ENCODE peak calls at places on chromosomes 6 and 20, in five cellular contexts. E is K562, F is H1, K is HCT116, U is HepG2. J is an unnamed sample.
A peak's percentile ranks its signal among the peaks of the same experiment; 100 is the strongest.

GRCh38 chr6:123489589-123489988 is 147.2 kb downstream of the TRDN start:
- DNase-seq in U (no peak), K (no peak), F (no peak), E (no peak), J (no peak)

GRCh38 chr6:125257351-125257750 is 44.4 kb downstream of the HDDC2 start:
- DNase-seq in F (no peak), E (no peak), K (no peak), U (no peak), J (no peak)

GRCh38 chr6:92354270-92354831 is 1065.0 kb downstream of the EPHA7 start:
- DNase-seq in K (no peak), E (no peak), U (no peak), F (no peak), J (no peak)

GRCh38 chr20:40813213-40813510 is 124.1 kb upstream of the MAFB start:
- DNase-seq in F (no peak), K (no peak), E (no peak), U (no peak), J (no peak)

GRCh38 chr6:42292002-42292735 is 74.5 kb upstream of the MRPS10 start:
- DNase-seq in F (no peak), K (peak; percentile 55), U (no peak), E (no peak), J (no peak)

GRCh38 chr20:10674684-10675455 is 1.1 kb upstream of the JAG1 start:
- DNase-seq in K (peak; percentile 48), U (peak; percentile 84), F (no peak), E (peak; percentile 42), J (no peak)

GRCh38 chr20:63225082-63225454 is 9.1 kb upstream of the YTHDF1 start:
- DNase-seq in E (no peak), U (no peak), F (no peak), K (no peak), J (no peak)

GRCh38 chr6:8061736-8062135 is 2.5 kb downstream of the BLOC1S5 start:
- DNase-seq in E (no peak), K (no peak), U (no peak), F (no peak), J (no peak)

GRCh38 chr6:45272626-45273025 is 55.5 kb upstream of the RUNX2 start:
- DNase-seq in U (no peak), K (no peak), F (no peak), E (no peak), J (no peak)

GRCh38 chr6:37570801-37571200 is 71.1 kb upstream of the CCDC167 start:
- DNase-seq in E (no peak), F (no peak), K (no peak), U (no peak), J (no peak)

GRCh38 chr6:90440586-90441338 is 144.1 kb upstream of the BACH2 start:
- DNase-seq in K (no peak), E (no peak), U (no peak), F (no peak), J (no peak)

GRCh38 chr6:79630883-79631799 is at the start of gene SH3BGRL2:
- DNase-seq in K (peak; percentile 46), U (peak; percentile 89), E (peak; percentile 88), F (peak; percentile 33), J (no peak)

GRCh38 chr6:143542915-143543314 is 31.4 kb upstream of the FUCA2 start:
- DNase-seq in K (no peak), U (no peak), F (no peak), E (no peak), J (no peak)

GRCh38 chr6:31834704-31835375 is 7.3 kb downstream of the HSPA1B start:
- DNase-seq in K (peak; percentile 51), U (peak; percentile 77), F (no peak), E (peak; percentile 96), J (no peak)

DNA sequence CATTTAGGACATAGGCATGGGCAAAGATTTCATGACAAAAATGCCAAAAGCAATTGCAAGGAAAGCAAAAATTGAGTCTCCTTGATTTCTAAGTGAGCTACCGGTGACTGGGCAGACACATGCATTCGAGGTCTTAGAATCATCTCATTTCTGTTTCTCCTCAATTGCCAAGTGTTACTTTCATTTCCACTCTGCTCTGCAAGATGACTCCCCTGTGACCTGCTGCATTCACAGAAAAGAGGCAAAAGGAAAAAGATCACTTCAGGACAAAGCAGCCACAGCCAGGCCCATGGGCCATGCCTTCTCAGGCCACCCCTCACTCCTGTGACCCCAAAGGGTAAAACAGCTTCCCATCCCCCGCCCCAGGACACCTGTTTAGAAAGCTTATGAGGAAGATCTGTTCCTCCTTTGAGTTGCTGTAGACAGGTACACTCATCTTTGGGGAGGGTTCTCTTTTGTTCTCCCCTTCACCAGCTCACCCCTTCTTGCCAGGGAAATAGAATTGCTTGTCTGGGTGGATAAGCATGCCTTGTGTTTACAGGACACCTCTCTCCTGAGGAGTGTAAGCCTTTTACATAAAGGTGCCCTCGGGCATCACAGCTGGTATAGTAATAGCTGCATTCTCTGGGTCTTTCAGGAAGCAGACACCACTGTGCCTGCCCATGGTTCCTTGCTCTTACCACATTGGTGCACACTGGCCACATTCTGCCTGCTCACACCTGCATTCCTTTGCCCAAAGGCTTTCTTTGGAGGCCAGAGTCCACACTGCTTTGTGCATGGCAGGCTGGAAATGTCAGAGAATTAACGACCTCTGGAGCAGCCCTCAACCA is 105.0 kb downstream of the SLC24A3 start:
- DNase-seq in F (no peak), U (no peak), K (no peak), E (no peak), J (no peak)
- H3K4me3 ChIP-seq in F (no peak overlapping the region), U (no peak overlapping the region), K (no peak overlapping the region), E (no peak overlapping the region), J (no peak overlapping the region)

GRCh38 chr20:11891827-11892521 is 25.7 kb upstream of the BTBD3 start:
- DNase-seq in K (peak; percentile 66), F (no peak), E (peak; percentile 79), U (peak; percentile 89), J (peak; percentile 17)
- TF ChIP-seq SRF in K (no peak), F (no peak), E (no peak), U (no peak), J (no peak)

DNA sequence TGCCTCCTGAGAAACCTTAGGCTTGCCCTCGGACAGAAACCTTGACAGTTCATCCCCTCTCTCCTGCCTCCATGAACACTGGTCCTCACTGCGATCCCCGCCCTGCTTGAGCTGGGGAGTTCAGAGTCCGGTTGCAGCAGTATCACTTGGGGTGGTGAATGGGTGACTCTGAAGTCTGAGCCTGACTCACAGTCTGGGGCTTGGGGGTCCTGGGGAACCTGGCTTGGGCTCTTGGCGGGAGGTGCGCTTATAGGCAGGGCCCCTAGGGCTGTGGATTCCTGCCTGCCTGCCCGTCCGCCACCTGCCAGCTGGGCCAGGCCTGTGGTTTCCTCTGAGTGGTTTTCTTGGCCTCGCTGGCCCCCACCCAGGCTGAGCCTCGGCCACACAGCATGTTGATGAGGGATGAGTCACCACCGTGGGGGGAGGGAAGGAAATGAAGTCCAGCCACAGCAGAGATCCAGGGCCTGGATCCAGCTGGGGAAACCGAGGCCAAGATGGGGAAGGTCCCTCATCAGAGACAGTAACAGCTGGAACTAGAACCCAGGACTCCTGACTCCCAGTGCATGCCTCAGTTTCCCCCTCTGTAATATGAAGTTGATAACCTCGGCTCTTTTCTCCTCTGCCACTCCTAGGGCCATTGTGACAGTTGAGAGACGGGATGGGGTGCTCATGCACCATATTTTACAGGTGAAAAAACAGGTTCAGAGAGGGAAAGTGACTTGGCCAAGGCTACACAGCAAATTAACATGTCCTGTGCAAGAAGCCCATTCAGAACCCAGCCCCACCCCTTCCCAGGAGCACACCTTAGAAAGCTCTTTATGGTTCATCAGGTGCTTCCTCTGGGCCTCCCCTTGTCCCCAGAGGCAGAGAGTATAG is 9.2 kb downstream of the FOXS1 start:
- DNase-seq in F (no peak), E (peak; percentile 87), U (peak; percentile 59), K (peak; percentile 51), J (peak; percentile 23)
- H3K4me1 ChIP-seq in F (peaks cover 16% of the 10 kb centered on the region), E (peaks cover 35% of the 10 kb centered on the region), U (peaks cover 31% of the 10 kb centered on the region), K (peaks cover 17% of the 10 kb centered on the region), J (peaks cover 8% of the 10 kb centered on the region)

GRCh38 chr20:45342863-45343444 is 5.3 kb downstream of the SDC4 start:
- DNase-seq in U (no peak), F (no peak), E (no peak), K (no peak), J (no peak)

GRCh38 chr20:45343445-45343866 is 4.8 kb downstream of the SDC4 start:
- DNase-seq in U (peak; percentile 76), E (peak; percentile 61), K (no peak), F (no peak), J (no peak)

GRCh38 chr20:45341579-45341938 is 6.7 kb downstream of the SDC4 start:
- DNase-seq in U (no peak), E (no peak), F (no peak), K (no peak), J (no peak)

GRCh38 chr20:45340951-45341350 is 7.3 kb downstream of the SDC4 start:
- DNase-seq in U (peak; percentile 70), F (no peak), E (no peak), K (no peak), J (no peak)

DNA sequence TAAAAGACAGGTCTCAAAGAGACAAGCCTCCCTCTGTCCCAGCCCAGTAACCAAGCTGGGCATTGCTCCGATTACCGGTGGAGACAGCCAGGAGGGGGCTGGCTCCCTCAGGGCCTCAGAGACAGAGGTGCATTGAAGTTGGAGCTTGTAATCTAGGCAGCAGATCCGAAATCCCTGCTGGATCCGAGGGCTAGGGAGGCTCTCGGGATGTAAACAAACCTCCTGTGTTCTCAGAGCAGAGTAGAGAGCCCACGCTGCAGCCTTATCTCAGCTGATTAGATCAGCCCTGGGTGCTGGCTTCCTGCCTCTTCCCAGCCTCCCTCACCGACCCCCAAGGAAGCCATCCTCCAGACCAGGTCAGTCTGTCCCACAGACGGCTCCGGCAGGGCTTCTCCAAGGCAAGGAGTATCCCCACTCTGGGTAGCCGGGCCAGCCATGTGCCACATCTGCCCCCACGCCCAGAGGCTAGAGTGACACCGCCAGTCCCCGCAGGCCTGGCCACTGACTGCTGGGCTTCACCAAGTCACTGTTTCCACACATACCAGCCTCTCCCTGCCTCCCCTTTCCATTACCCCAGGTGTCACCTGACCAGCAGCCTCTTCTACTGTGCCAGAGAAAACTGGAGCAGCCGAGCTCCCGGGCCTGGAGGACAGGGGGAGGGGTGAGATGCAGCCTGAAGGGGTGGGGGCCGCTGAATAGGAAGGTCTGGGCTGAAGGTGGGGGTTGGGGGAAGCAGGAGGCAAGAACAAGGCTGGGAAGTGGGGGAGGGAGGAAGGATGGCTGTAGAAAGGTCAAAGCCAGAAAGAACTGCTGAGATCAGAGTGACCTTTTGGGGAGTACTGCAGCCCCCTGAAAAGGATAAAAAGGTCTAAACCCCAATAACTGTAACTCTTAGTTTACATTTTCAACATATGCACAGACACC is 6.0 kb downstream of the SDC4 start:
- DNase-seq in U (peak; percentile 94), F (no peak), K (no peak), E (peak; percentile 34), J (no peak)
- H3K4me3 ChIP-seq in U (peak overlapping the region; percentile 87), F (peak overlapping the region; percentile 33), K (peak overlapping the region; percentile 18), E (no peak overlapping the region), J (no peak overlapping the region)

GRCh38 chr6:159633196-159633595 is 59.8 kb downstream of the SOD2 start:
- DNase-seq in K (peak; percentile 37), U (peak; percentile 39), F (no peak), E (peak; percentile 55), J (no peak)
- TF ChIP-seq SRF in K (no peak), U (no peak), F (no peak), E (no peak), J (no peak)

GRCh38 chr20:43953919-43954617 is 39.4 kb downstream of the TOX2 start:
- DNase-seq in K (no peak), F (no peak), E (no peak), U (no peak), J (no peak)
- H3K4me1 ChIP-seq in K (peaks cover 67% of the 10 kb centered on the region), F (peaks cover 2% of the 10 kb centered on the region), E (peaks cover 13% of the 10 kb centered on the region), U (peaks cover 15% of the 10 kb centered on the region), J (peaks cover 48% of the 10 kb centered on the region)